ENCODE peak calls at places on chromosomes 1 and 21, in four cellular contexts. Y is A673, R is kidney epithelial cell, F is fibroblast of lung. B is an unnamed sample.

GRCh38 chr1:56798053-56798471 is 21.1 kb downstream of the FYB2 start:
- DNase-seq in Y (no peak), R (no peak), F (peak), B (no peak)

GRCh38 chr1:171985639-171986038 is 144.3 kb downstream of the DNM3 start:
- DNase-seq in Y (peak), R (no peak), F (no peak), B (no peak)

GRCh38 chr1:229782469-229782868 is 156.4 kb downstream of the URB2 start:
- DNase-seq in Y (no peak), R (no peak), F (no peak), B (no peak)

GRCh38 chr1:199301472-199301871 is 662.6 kb downstream of the PTPRC start:
- DNase-seq in Y (no peak), R (no peak), F (no peak), B (no peak)

GRCh38 chr1:117290855-117291254 is 76.4 kb upstream of the MAN1A2 start:
- DNase-seq in Y (peak), R (no peak), F (no peak), B (no peak)

GRCh38 chr1:29703596-29703995 is 467.3 kb downstream of the PTPRU start:
- DNase-seq in Y (peak), R (no peak), F (peak), B (no peak)

GRCh38 chr1:59028052-59028451 is 244.2 kb upstream of the JUN start:
- DNase-seq in Y (no peak), R (no peak), F (no peak), B (no peak)

GRCh38 chr1:17866451-17867029 is 111.4 kb downstream of the ACTL8 start:
- DNase-seq in Y (peak), R (peak), F (peak), B (peak)

GRCh38 chr1:55381491-55381890 is 166.3 kb upstream of the USP24 start:
- DNase-seq in Y (no peak), R (no peak), F (no peak), B (no peak)

GRCh38 chr21:45478115-45478801 is 64.0 kb downstream of the SLC19A1 start:
- DNase-seq in Y (peak), R (no peak), F (peak), B (no peak)

GRCh38 chr1:45979074-45979777 is 153.2 kb downstream of the PIK3R3 start:
- DNase-seq in Y (no peak), R (no peak), F (peak), B (peak)

GRCh38 chr21:29017639-29018237 is 1.4 kb downstream of the RWDD2B start:
- DNase-seq in Y (no peak), R (no peak), F (no peak), B (no peak)

GRCh38 chr1:227888404-227889046 is 59.2 kb downstream of the WNT9A start:
- DNase-seq in Y (no peak), R (no peak), F (no peak), B (no peak)

GRCh38 chr1:7014640-7014930 is 229.3 kb downstream of the CAMTA1 start:
- DNase-seq in Y (no peak), R (no peak), F (no peak), B (no peak)

GRCh38 chr1:161216945-161217712 is 2.0 kb downstream of the FCER1G start:
- DNase-seq in Y (no peak), R (peak), F (peak), B (no peak)

GRCh38 chr1:36458910-36459309 is 5.3 kb downstream of the MRPS15 start:
- DNase-seq in Y (no peak), R (no peak), F (no peak), B (no peak)

GRCh38 chr1:51878307-51878615 is 266 bp downstream of the NRDC start:
- DNase-seq in Y (no peak), R (no peak), F (no peak), B (no peak)

GRCh38 chr1:147389532-147390184 is 147.2 kb downstream of the CHD1L start:
- DNase-seq in Y (peak), R (no peak), F (peak), B (peak)

GRCh38 chr21:46323227-46323709 is 402 bp downstream of the C21orf58 start:
- DNase-seq in Y (no peak), R (no peak), F (no peak), B (no peak)

GRCh38 chr1:3910769-3911520 is 10.9 kb upstream of the C1orf174 start:
- DNase-seq in Y (peak), R (peak), F (peak), B (no peak)

GRCh38 chr1:162386292-162387225 is 5.0 kb downstream of the C1orf226 start:
- DNase-seq in Y (no peak), R (no peak), F (no peak), B (no peak)

GRCh38 chr1:246483204-246483933 is 23.7 kb downstream of the SMYD3 start:
- DNase-seq in Y (peak), R (no peak), F (peak), B (no peak)

GRCh38 chr1:67460648-67461500 is 30.7 kb upstream of the SERBP1 start:
- DNase-seq in Y (no peak), R (no peak), F (peak), B (no peak)

GRCh38 chr1:24102966-24103365 is 9.0 kb downstream of the MYOM3 start:
- DNase-seq in Y (no peak), R (no peak), F (no peak), B (no peak)

GRCh38 chr1:187725216-187725615 is 896.5 kb downstream of the PLA2G4A start:
- DNase-seq in Y (no peak), R (no peak), F (no peak), B (no peak)

GRCh38 chr1:9233241-9233941 is 1.2 kb upstream of the H6PD start:
- DNase-seq in Y (no peak), R (no peak), F (peak), B (no peak)

GRCh38 chr1:116982319-116983004 is 19.1 kb upstream of the CD101 start:
- DNase-seq in Y (no peak), R (no peak), F (no peak), B (no peak)

GRCh38 chr1:243254233-243254926 is 701 bp downstream of the CEP170 start:
- DNase-seq in Y (peak), R (no peak), F (peak), B (no peak)

GRCh38 chr21:43210454-43211084 is 41.8 kb downstream of the CRYAA start:
- DNase-seq in Y (no peak), R (no peak), F (no peak), B (no peak)

GRCh38 chr1:152348447-152348846 is 11.4 kb downstream of the FLG2 start:
- DNase-seq in Y (no peak), R (no peak), F (no peak), B (no peak)

GRCh38 chr1:206556047-206556747 is 48.9 kb downstream of the RASSF5 start:
- DNase-seq in Y (no peak), R (no peak), F (no peak), B (no peak)

GRCh38 chr1:201396859-201397464 is 2.2 kb downstream of the LAD1 start:
- DNase-seq in Y (no peak), R (peak), F (no peak), B (no peak)

GRCh38 chr1:114764689-114765088 is 6.9 kb upstream of the CSDE1 start:
- DNase-seq in Y (peak), R (no peak), F (no peak), B (no peak)

GRCh38 chr21:31576428-31576827 is 83.1 kb upstream of the SOD1 start:
- DNase-seq in Y (peak), R (no peak), F (no peak), B (no peak)

DNA sequence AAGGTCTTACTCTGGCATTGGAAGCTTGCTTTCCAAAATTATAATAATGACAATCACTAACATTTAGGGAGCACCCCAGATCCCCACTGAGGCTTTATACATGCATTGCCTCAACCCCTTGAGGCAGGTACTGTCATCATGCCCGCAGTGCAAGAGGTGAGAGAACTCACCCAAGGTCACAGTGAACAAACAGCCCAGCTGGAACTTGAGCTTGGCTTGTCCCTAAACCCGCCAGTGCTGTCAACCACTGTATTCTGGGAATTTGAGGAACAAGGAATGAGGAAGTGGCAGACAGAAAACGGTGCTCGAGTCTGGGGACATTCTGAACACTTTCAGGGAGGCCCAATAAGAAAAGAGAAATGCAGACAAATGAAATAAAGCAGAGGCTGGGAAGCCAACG is 34.6 kb upstream of the TLR5 start:
- DNase-seq in Y (no peak), R (no peak), F (no peak), B (no peak)
- H3K4me3 ChIP-seq in Y (no peak), R (no peak), F (no peak), B (no peak)

GRCh38 chr1:113392541-113392940 is 2.2 kb downstream of the MAGI3 start:
- DNase-seq in Y (no peak), R (no peak), F (no peak), B (no peak)
- H3K4me3 ChIP-seq in Y (no peak), R (no peak), F (peak), B (peak)

GRCh38 chr1:19664453-19665043 is at the start of gene HTR6:
- DNase-seq in Y (no peak), R (no peak), F (no peak), B (no peak)

GRCh38 chr1:19665456-19666138 is 922 bp downstream of the HTR6 start:
- DNase-seq in Y (no peak), R (no peak), F (no peak), B (no peak)

GRCh38 chr1:19666139-19666465 is 1.4 kb downstream of the HTR6 start:
- DNase-seq in Y (no peak), R (no peak), F (no peak), B (no peak)

GRCh38 chr1:19662313-19662712 is 2.4 kb upstream of the HTR6 start:
- DNase-seq in Y (no peak), R (no peak), F (no peak), B (no peak)

DNA sequence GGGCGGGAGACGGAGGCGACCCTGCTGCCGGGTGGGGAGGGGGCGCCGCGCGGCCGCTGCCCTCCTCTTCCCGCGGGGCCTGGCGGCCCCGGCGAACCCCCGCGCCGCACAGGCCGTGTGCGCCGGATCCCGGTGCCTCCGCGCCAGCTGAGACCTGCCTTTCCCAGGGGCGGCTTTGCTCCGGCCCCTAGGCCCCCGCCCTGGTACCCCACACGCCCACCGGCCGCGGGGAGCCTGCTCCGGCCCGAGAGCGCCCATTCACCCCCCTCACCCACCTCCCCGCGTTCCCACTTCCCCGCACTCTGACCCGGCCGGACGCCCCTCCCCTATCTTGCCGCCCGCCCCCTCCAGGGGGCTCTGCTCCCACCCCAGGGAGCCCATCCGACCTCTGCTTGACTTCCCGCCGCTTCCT is 375 bp downstream of the HTR6 start:
- DNase-seq in Y (no peak), R (no peak), F (no peak), B (no peak)
- H3K4me3 ChIP-seq in Y (peak), R (no peak), F (no peak), B (no peak)

GRCh38 chr1:99764909-99765308 is 1.5 kb downstream of the FRRS1 start:
- DNase-seq in Y (no peak), R (no peak), F (no peak), B (no peak)
- H3K4me3 ChIP-seq in Y (no peak), R (no peak), F (no peak), B (no peak)